ENCODE peak calls at places on chromosomes 3 and 15, in five cellular contexts. E is IMR-90, X is H1, G is trophoblast cell, W is H9. Y is an unnamed sample.

GRCh38 chr3:128488995-128489859 is 3.8 kb downstream of the GATA2 start:
- DNase-seq in E (no peak), X (no peak), G (peak), W (peak), Y (peak)

GRCh38 chr3:48459773-48460516 is 13.4 kb downstream of the ATRIP start:
- DNase-seq in E (no peak), X (no peak), G (no peak), W (no peak), Y (no peak)

GRCh38 chr3:48715179-48715800 is 1.7 kb downstream of the IP6K2 start:
- DNase-seq in E (peak), X (no peak), G (peak), W (no peak), Y (peak)

GRCh38 chr3:18103591-18103990 is 321.5 kb downstream of the SATB1 start:
- DNase-seq in E (no peak), X (no peak), G (no peak), W (no peak), Y (no peak)

GRCh38 chr3:194686414-194686815 is 732 bp downstream of the FAM43A start:
- DNase-seq in E (no peak), X (no peak), G (no peak), W (no peak), Y (no peak)

GRCh38 chr3:123447749-123448502 is 964 bp downstream of the ADCY5 start:
- DNase-seq in E (no peak), X (no peak), G (peak), W (peak), Y (peak)

GRCh38 chr15:37789881-37790280 is 144.6 kb upstream of the TMCO5A start:
- DNase-seq in E (peak), X (no peak), G (peak), W (no peak), Y (no peak)

GRCh38 chr3:112175646-112176045 is 42.6 kb upstream of the GCSAM start:
- DNase-seq in E (no peak), X (no peak), G (no peak), W (no peak), Y (no peak)

GRCh38 chr15:95247068-95247984 is 1016.0 kb downstream of the MCTP2 start:
- DNase-seq in E (peak), X (no peak), G (peak), W (no peak), Y (no peak)

GRCh38 chr3:141129049-141130038 is 78.2 kb downstream of the SPSB4 start:
- DNase-seq in E (no peak), X (no peak), G (no peak), W (no peak), Y (no peak)

GRCh38 chr3:120147072-120147871 is 53.0 kb upstream of the GSK3B start:
- DNase-seq in E (no peak), X (no peak), G (peak), W (peak), Y (peak)

GRCh38 chr3:94115482-94115881 is 52.6 kb downstream of the NSUN3 start:
- DNase-seq in E (peak), X (no peak), G (peak), W (no peak), Y (peak)

GRCh38 chr15:79769081-79769481 is 127.7 kb downstream of the MTHFS start:
- DNase-seq in E (no peak), X (no peak), G (peak), W (no peak), Y (peak)

GRCh38 chr15:36365963-36366362 is 213.5 kb upstream of the CDIN1 start:
- DNase-seq in E (no peak), X (no peak), G (no peak), W (no peak), Y (no peak)

GRCh38 chr15:55823191-55823670 is 80.3 kb upstream of the PRTG start:
- DNase-seq in E (peak), X (no peak), G (no peak), W (no peak), Y (no peak)

GRCh38 chr15:48641416-48641815 is 4.1 kb downstream of the FBN1 start:
- DNase-seq in E (peak), X (no peak), G (no peak), W (no peak), Y (no peak)

GRCh38 chr3:52123106-52123708 is 31.0 kb downstream of the POC1A start:
- DNase-seq in E (peak), X (peak), G (peak), W (peak), Y (peak)

GRCh38 chr3:169948559-169949371 is 17.8 kb upstream of the SEC62 start:
- DNase-seq in E (no peak), X (no peak), G (no peak), W (no peak), Y (no peak)

GRCh38 chr3:36557021-36557707 is 176.9 kb downstream of the STAC start:
- DNase-seq in E (no peak), X (no peak), G (no peak), W (no peak), Y (no peak)

GRCh38 chr3:54857343-54857742 is 70.5 kb downstream of the LRTM1 start:
- DNase-seq in E (no peak), X (no peak), G (no peak), W (no peak), Y (no peak)

GRCh38 chr3:156811092-156811862 is 14.9 kb upstream of the LEKR1 start:
- DNase-seq in E (peak), X (no peak), G (peak), W (no peak), Y (no peak)

GRCh38 chr3:65597952-65598413 is 440.7 kb downstream of the MAGI1 start:
- DNase-seq in E (no peak), X (peak), G (no peak), W (peak), Y (peak)

GRCh38 chr15:60391722-60392340 is 6.0 kb downstream of the ANXA2 start:
- DNase-seq in E (no peak), X (no peak), G (no peak), W (no peak), Y (no peak)

GRCh38 chr3:50604110-50604621 is 7.4 kb downstream of the CISH start:
- DNase-seq in E (no peak), X (no peak), G (no peak), W (no peak), Y (no peak)

GRCh38 chr3:176767385-176767784 is 429.9 kb downstream of the TBL1XR1 start:
- DNase-seq in E (peak), X (no peak), G (peak), W (no peak), Y (no peak)

GRCh38 chr3:36457667-36458066 is 77.4 kb downstream of the STAC start:
- DNase-seq in E (no peak), X (no peak), G (no peak), W (no peak), Y (no peak)

GRCh38 chr3:25592510-25592968 is 72.2 kb downstream of the TOP2B start:
- DNase-seq in E (peak), X (no peak), G (peak), W (no peak), Y (peak)

GRCh38 chr15:101043011-101043410 is 123.9 kb downstream of the LRRK1 start:
- DNase-seq in E (no peak), X (no peak), G (no peak), W (peak), Y (no peak)

GRCh38 chr15:101039461-101039860 is 120.3 kb downstream of the LRRK1 start:
- DNase-seq in E (peak), X (no peak), G (peak), W (peak), Y (peak)

GRCh38 chr15:101044625-101045235 is 125.6 kb downstream of the LRRK1 start:
- DNase-seq in E (no peak), X (no peak), G (no peak), W (peak), Y (no peak)

GRCh38 chr15:101043911-101044624 is 124.9 kb downstream of the LRRK1 start:
- DNase-seq in E (no peak), X (no peak), G (no peak), W (peak), Y (no peak)

GRCh38 chr15:101042320-101042719 is 123.2 kb downstream of the LRRK1 start:
- DNase-seq in E (no peak), X (no peak), G (no peak), W (peak), Y (no peak)
- H3K23ac ChIP-seq in E (no peak), X (no peak), G (no peak), W (no peak), Y (no peak)

GRCh38 chr15:75233504-75234190 is 24.5 kb upstream of the GOLGA6C start:
- DNase-seq in E (no peak), X (no peak), G (no peak), W (no peak), Y (no peak)
- H3K23ac ChIP-seq in E (no peak), X (no peak), G (no peak), W (no peak), Y (no peak)

GRCh38 chr3:13504161-13504831 is 24.2 kb downstream of the HDAC11 start:
- DNase-seq in E (peak), X (no peak), G (peak), W (no peak), Y (no peak)
- H3K23ac ChIP-seq in E (no peak), X (no peak), G (no peak), W (no peak), Y (no peak)

GRCh38 chr15:75352186-75352585 is 5.3 kb downstream of the NEIL1 start:
- DNase-seq in E (no peak), X (no peak), G (no peak), W (no peak), Y (no peak)
- H3K23ac ChIP-seq in E (no peak), X (no peak), G (no peak), W (no peak), Y (no peak)

DNA sequence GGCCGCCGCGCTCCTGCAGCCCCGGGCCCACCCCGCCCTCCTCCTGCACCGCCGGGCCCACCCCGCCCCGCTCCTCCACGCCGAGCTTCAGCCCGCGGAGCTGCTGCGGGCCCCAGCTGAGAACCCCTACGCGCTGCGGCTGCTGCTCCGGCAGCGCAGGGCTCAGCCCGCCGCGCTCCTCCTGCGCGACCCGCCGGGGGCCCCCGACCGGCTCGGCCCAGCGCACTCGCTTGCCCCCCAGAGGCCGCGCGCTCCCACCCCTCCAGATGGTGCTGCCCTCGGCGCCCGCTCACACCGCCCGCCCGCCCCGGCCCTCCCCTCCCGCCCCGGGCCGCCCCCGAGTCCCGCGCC is 918 bp upstream of the TNK2 start:
- DNase-seq in E (peak), X (no peak), G (peak), W (no peak), Y (peak)
- H3K23ac ChIP-seq in E (no peak), X (no peak), G (no peak), W (no peak), Y (no peak)

GRCh38 chr15:66831801-66832390 is 129.9 kb downstream of the SMAD6 start:
- DNase-seq in E (no peak), X (no peak), G (no peak), W (no peak), Y (no peak)
- H3K23ac ChIP-seq in E (no peak), X (no peak), G (no peak), W (no peak), Y (no peak)

GRCh38 chr15:78040653-78041244 is 36.8 kb downstream of the TBC1D2B start:
- DNase-seq in E (no peak), X (no peak), G (no peak), W (no peak), Y (no peak)

GRCh38 chr15:78037328-78037727 is 40.2 kb downstream of the TBC1D2B start:
- DNase-seq in E (no peak), X (no peak), G (no peak), W (no peak), Y (no peak)

GRCh38 chr15:78037779-78038305 is 39.7 kb downstream of the TBC1D2B start:
- DNase-seq in E (no peak), X (no peak), G (no peak), W (no peak), Y (no peak)

GRCh38 chr15:78035861-78036476 is 41.5 kb downstream of the TBC1D2B start:
- DNase-seq in E (no peak), X (no peak), G (no peak), W (no peak), Y (no peak)

GRCh38 chr15:78038585-78039247 is 38.8 kb downstream of the TBC1D2B start:
- DNase-seq in E (no peak), X (no peak), G (no peak), W (no peak), Y (no peak)
- H3K23ac ChIP-seq in E (no peak), X (no peak), G (no peak), W (no peak), Y (no peak)

GRCh38 chr3:10937141-10937825 is 55.3 kb upstream of the SLC6A1 start:
- DNase-seq in E (no peak), X (no peak), G (no peak), W (no peak), Y (no peak)

GRCh38 chr3:10936686-10937085 is 55.9 kb upstream of the SLC6A1 start:
- DNase-seq in E (no peak), X (no peak), G (no peak), W (no peak), Y (no peak)

GRCh38 chr3:10940106-10940505 is 52.4 kb upstream of the SLC6A1 start:
- DNase-seq in E (no peak), X (no peak), G (no peak), W (no peak), Y (no peak)

GRCh38 chr3:10941972-10942371 is 50.6 kb upstream of the SLC6A1 start:
- DNase-seq in E (no peak), X (no peak), G (peak), W (peak), Y (peak)

DNA sequence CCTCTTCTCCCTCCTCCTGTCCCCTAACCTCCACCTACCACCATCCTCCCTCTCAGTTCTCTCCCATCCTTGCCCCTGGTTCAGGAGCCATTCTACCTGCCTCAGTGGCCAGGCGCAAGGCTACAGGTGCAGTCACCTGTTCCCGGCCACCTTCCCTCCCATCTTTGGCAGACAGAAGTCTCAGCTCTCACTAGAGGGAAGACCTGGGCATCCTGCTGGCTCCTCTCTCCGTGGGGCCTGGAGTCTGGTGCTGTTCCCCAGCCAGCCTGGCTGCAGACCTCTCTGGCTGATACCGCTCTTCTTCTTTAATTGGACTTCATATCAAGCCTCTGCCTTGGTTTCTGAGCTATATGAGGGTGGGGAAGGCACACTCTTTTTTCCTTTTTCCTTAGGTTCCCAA is 53.0 kb upstream of the SLC6A1 start:
- DNase-seq in E (no peak), X (no peak), G (no peak), W (no peak), Y (no peak)
- H3K23ac ChIP-seq in E (no peak), X (no peak), G (no peak), W (no peak), Y (no peak)

DNA sequence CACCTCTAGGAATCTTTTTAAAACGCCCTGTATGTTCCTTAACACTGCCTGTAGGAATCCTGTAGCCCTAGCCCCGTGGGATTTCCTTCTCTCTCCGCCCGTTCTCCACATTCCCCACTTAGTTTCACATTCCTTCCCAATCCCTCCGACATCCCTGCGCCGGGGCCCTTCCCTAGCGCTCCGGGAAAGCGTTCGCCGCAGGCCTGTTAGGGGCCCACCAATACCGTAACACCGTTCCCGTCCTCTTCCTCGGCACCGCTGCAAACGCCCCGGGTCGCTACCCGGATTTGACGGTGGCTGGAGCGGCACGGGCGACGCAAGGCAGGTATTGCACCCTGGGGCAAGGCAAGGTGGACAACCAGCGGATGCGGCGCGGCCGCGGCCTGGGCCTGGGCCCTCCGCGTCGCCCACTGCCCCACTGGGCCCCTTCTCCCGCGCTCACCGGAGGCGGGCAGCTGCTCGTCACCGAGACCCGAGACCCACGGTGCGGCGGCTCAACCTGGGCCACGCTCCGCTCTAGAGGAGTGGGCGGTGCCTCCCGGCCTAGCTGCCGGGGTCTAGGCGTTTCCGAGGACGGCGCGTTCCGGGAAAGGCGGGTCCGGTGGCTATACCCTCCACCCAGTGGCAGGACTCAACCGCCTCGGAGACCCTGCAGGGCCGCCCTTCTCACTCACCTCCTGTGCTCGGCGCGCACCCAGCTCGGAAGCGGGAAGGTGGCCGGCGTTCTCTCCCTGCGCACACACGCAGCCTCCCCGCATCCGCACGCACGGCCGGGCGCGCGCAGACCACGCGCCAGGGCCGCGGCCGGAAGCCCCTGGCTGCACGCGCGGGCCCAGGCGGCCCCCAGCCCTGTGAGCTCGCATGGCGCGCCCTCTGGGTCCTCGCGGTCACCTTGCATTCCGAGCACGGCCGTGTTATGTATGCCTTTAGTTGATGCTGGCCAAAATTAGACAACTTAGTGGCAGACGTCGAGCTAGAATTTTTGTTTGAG is at the start of gene B3GALNT1:
- DNase-seq in E (peak), X (peak), G (peak), W (peak), Y (peak)
- H3K23ac ChIP-seq in E (peak), X (no peak), G (no peak), W (no peak), Y (no peak)

DNA sequence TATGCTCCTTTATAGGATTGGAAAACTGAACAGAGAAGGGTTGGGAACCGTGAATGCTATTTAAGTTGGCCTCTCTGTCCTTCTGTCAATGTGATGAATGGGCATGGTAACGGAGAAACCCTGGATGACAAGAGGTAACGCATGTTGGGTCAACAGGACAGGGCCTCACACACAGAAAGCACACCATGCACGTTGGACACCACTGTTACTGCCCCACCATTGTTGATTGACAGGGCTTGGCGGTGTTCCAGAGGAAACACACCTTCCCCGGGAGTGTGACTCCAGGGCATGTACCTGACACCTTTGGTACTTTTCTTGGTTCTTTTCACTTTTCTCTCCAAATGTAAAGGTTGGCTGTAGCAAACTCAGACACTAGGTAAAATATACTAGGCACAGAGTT is 548.5 kb downstream of the OCA2 start:
- DNase-seq in E (no peak), X (no peak), G (no peak), W (no peak), Y (no peak)
- H3K23ac ChIP-seq in E (no peak), X (no peak), G (no peak), W (no peak), Y (no peak)

Y was measured in mesendoderm.